ENCODE peak calls at places on chromosomes 1 and 21, in eight cellular contexts. C is hepatic stellate cell; B is neural progenitor cell; N is astrocyte; Y is NCI-H2029; Q is DMS53; T is stimulated activated CD8-positive, alpha-beta memory T cell treated with anti-CD3 and anti-CD28 coated beads, Interleukin-7, amount 100 ng/mL, for 4 hours; M is A673. A is an unnamed sample.

GRCh38 chr1:231993968-231994455 is 367.4 kb downstream of the DISC1 start:
- DNase-seq in M (no peak), Q (no peak), B (no peak), T (no peak), N (no peak), Y (no peak), C (no peak), A (no peak)

GRCh38 chr1:40915581-40915980 is 53.4 kb upstream of the CITED4 start:
- DNase-seq in M (no peak), C (no peak), N (no peak), Y (peak), T (no peak), Q (no peak), B (no peak), A (no peak)

GRCh38 chr1:37954316-37954971 is 7.6 kb upstream of the INPP5B start:
- DNase-seq in Y (no peak), T (no peak), Q (peak), N (no peak), C (no peak), M (no peak), B (peak), A (no peak)

GRCh38 chr1:243930822-243931671 is 81.0 kb upstream of the AKT3 start:
- DNase-seq in B (peak), N (peak), Y (no peak), Q (no peak), M (no peak), C (no peak), T (no peak), A (no peak)

GRCh38 chr1:200780545-200781444 is 42.1 kb downstream of the CAMSAP2 start:
- DNase-seq in Y (no peak), C (no peak), M (no peak), N (no peak), Q (no peak), T (no peak), B (peak), A (no peak)

GRCh38 chr1:228176024-228176395 is 10.4 kb downstream of the IBA57 start:
- DNase-seq in M (no peak), T (no peak), N (no peak), C (no peak), B (no peak), Q (no peak), Y (no peak), A (no peak)

GRCh38 chr1:161884475-161884874 is 118.4 kb downstream of the ATF6 start:
- DNase-seq in B (no peak), T (no peak), N (no peak), M (no peak), Y (peak), Q (peak), C (no peak), A (no peak)

GRCh38 chr1:228256626-228257375 is 49.0 kb downstream of the OBSCN start:
- DNase-seq in Y (no peak), Q (no peak), C (no peak), M (no peak), N (no peak), T (no peak), B (no peak), A (no peak)

GRCh38 chr1:204858381-204858821 is 12.3 kb upstream of the NFASC start:
- DNase-seq in C (no peak), N (no peak), T (no peak), Q (peak), M (no peak), B (peak), Y (peak), A (no peak)

GRCh38 chr1:7886346-7886745 is 33.5 kb upstream of the UTS2 start:
- DNase-seq in B (no peak), N (peak), Y (peak), M (peak), Q (no peak), C (no peak), T (no peak), A (no peak)

GRCh38 chr1:48205547-48205946 is 17.0 kb upstream of the SLC5A9 start:
- DNase-seq in M (no peak), T (no peak), Q (no peak), C (no peak), Y (no peak), B (no peak), N (no peak), A (no peak)

GRCh38 chr1:10662090-10662688 is 134.3 kb downstream of the CASZ1 start:
- DNase-seq in C (no peak), Y (no peak), Q (no peak), N (no peak), M (no peak), T (no peak), B (no peak), A (no peak)

GRCh38 chr1:20494609-20495311 is 8.8 kb upstream of the CAMK2N1 start:
- DNase-seq in T (no peak), B (no peak), M (peak), C (no peak), Q (peak), N (peak), Y (no peak), A (no peak)

GRCh38 chr1:235821361-235821981 is 45.2 kb downstream of the LYST start:
- DNase-seq in B (no peak), C (peak), Q (no peak), N (peak), T (no peak), Y (no peak), M (no peak), A (no peak)

GRCh38 chr1:241774017-241774416 is 74.0 kb upstream of the EXO1 start:
- DNase-seq in Q (no peak), M (no peak), N (no peak), C (no peak), T (no peak), Y (no peak), B (no peak), A (no peak)

GRCh38 chr1:111669268-111669667 is 49.7 kb downstream of the RAP1A start:
- DNase-seq in T (no peak), N (peak), B (no peak), M (no peak), Y (no peak), C (peak), Q (no peak), A (no peak)

GRCh38 chr21:44255519-44255981 is 6.1 kb downstream of the DNMT3L start:
- DNase-seq in Y (peak), T (no peak), M (no peak), N (peak), B (peak), Q (no peak), C (peak), A (no peak)

GRCh38 chr1:25148673-25149300 is 83.5 kb downstream of the SYF2 start:
- DNase-seq in N (no peak), T (no peak), C (no peak), B (peak), M (peak), Q (peak), Y (no peak), A (no peak)

GRCh38 chr1:241423541-241424479 is 66.8 kb upstream of the RGS7 start:
- DNase-seq in Y (peak), N (peak), T (no peak), Q (peak), M (peak), C (peak), B (peak), A (no peak)

GRCh38 chr1:36582066-36582755 is 99.5 kb upstream of the CSF3R start:
- DNase-seq in T (no peak), Q (no peak), M (no peak), Y (no peak), N (no peak), B (no peak), C (no peak), A (no peak)

GRCh38 chr1:202639500-202639899 is 70.8 kb downstream of the SYT2 start:
- DNase-seq in Q (no peak), T (no peak), C (peak), B (peak), N (peak), Y (no peak), M (no peak), A (no peak)

GRCh38 chr1:26016944-26017545 is 4.5 kb upstream of the EXTL1 start:
- DNase-seq in Y (no peak), C (no peak), M (no peak), T (no peak), Q (no peak), B (no peak), N (peak), A (no peak)

GRCh38 chr1:172549621-172550280 is 16.8 kb downstream of the SUCO start:
- DNase-seq in B (no peak), C (no peak), M (no peak), T (no peak), Y (no peak), Q (no peak), N (peak), A (no peak)

GRCh38 chr1:156050376-156050775 is 3.2 kb downstream of the UBQLN4 start:
- DNase-seq in M (no peak), B (no peak), T (no peak), Q (no peak), C (peak), Y (no peak), N (no peak), A (no peak)

GRCh38 chr1:115530407-115530806 is 111.4 kb upstream of the VANGL1 start:
- DNase-seq in B (no peak), T (no peak), Y (no peak), N (peak), Q (peak), C (no peak), M (peak), A (no peak)

GRCh38 chr1:183506561-183506960 is 34.3 kb downstream of the SMG7 start:
- DNase-seq in Q (no peak), B (no peak), T (no peak), Y (no peak), N (peak), M (no peak), C (peak), A (no peak)

GRCh38 chr1:37315236-37315870 is 159.0 kb upstream of the ZC3H12A start:
- DNase-seq in N (no peak), Y (no peak), T (no peak), B (peak), C (no peak), M (no peak), Q (no peak), A (no peak)

GRCh38 chr1:199226163-199226562 is 587.3 kb downstream of the PTPRC start:
- DNase-seq in N (peak), Y (no peak), M (peak), T (no peak), C (no peak), B (no peak), Q (no peak), A (no peak)

GRCh38 chr1:205456868-205457724 is 1.3 kb upstream of the BLACAT1 start:
- DNase-seq in Y (peak), M (peak), T (no peak), B (peak), Q (peak), C (no peak), N (no peak), A (no peak)

GRCh38 chr1:59574085-59574484 is 240.7 kb upstream of the HOOK1 start:
- DNase-seq in T (no peak), C (no peak), Q (no peak), M (no peak), Y (no peak), N (peak), B (no peak), A (no peak)